ENCODE peak calls at places on chromosome 2, in eight cellular contexts. L is gastrocnemius medialis, P is SJCRH30, Y is neural progenitor cell, T is stomach, F is sigmoid colon, K is GM23338, A is spleen. Q is an unnamed sample.

GRCh38 chr2:149027602-149028250 is 10.8 kb upstream of the LYPD6B start:
- DNase-seq in L (no peak), P (no peak), Y (peak; percentile 28), T (no peak), F (no peak), K (peak; percentile 55), A (no peak), Q (no peak)

GRCh38 chr2:101577173-101577572 is 102.3 kb upstream of the RFX8 start:
- DNase-seq in L (no peak), P (no peak), Y (no peak), T (no peak), F (no peak), K (no peak), A (no peak), Q (no peak)

GRCh38 chr2:112162341-112162740 is 24.2 kb downstream of the FBLN7 start:
- DNase-seq in L (no peak), P (no peak), Y (no peak), T (no peak), F (no peak), K (no peak), A (no peak), Q (no peak)

GRCh38 chr2:5234563-5234962 is 457.6 kb upstream of the SOX11 start:
- DNase-seq in L (no peak), P (no peak), Y (no peak), T (no peak), F (no peak), K (no peak), A (no peak), Q (no peak)

GRCh38 chr2:112818094-112818902 is 18.3 kb downstream of the IL1B start:
- DNase-seq in L (no peak), P (no peak), Y (no peak), T (no peak), F (no peak), K (no peak), A (no peak), Q (no peak)

GRCh38 chr2:120305296-120305695 is 40.6 kb upstream of the INHBB start:
- DNase-seq in L (no peak), P (peak; percentile 45), Y (peak; percentile 40), T (peak; percentile 5), F (no peak), K (peak; percentile 41), A (no peak), Q (no peak)

GRCh38 chr2:100780203-100781008 is 39.5 kb upstream of the NPAS2 start:
- DNase-seq in L (no peak), P (no peak), Y (no peak), T (no peak), F (no peak), K (no peak), A (no peak), Q (no peak)

GRCh38 chr2:207159002-207159401 is 6.7 kb downstream of the KLF7 start:
- DNase-seq in L (no peak), P (no peak), Y (no peak), T (no peak), F (no peak), K (no peak), A (no peak), Q (no peak)

GRCh38 chr2:213991454-213992108 is 419.3 kb upstream of the VWC2L start:
- DNase-seq in L (no peak), P (no peak), Y (no peak), T (no peak), F (no peak), K (no peak), A (no peak), Q (no peak)

GRCh38 chr2:226868331-226868730 is 32.5 kb downstream of the RHBDD1 start:
- DNase-seq in L (no peak), P (no peak), Y (no peak), T (no peak), F (no peak), K (no peak), A (no peak), Q (no peak)

GRCh38 chr2:159030674-159031380 is 62.4 kb downstream of the TANC1 start:
- DNase-seq in L (peak; percentile 8), P (peak; percentile 37), Y (peak; percentile 44), T (peak; percentile 40), F (peak; percentile 68), K (peak; percentile 56), A (no peak), Q (peak; percentile 75)

GRCh38 chr2:169562519-169562918 is 11.1 kb downstream of the FASTKD1 start:
- DNase-seq in L (no peak), P (no peak), Y (no peak), T (no peak), F (no peak), K (no peak), A (no peak), Q (no peak)

DNA sequence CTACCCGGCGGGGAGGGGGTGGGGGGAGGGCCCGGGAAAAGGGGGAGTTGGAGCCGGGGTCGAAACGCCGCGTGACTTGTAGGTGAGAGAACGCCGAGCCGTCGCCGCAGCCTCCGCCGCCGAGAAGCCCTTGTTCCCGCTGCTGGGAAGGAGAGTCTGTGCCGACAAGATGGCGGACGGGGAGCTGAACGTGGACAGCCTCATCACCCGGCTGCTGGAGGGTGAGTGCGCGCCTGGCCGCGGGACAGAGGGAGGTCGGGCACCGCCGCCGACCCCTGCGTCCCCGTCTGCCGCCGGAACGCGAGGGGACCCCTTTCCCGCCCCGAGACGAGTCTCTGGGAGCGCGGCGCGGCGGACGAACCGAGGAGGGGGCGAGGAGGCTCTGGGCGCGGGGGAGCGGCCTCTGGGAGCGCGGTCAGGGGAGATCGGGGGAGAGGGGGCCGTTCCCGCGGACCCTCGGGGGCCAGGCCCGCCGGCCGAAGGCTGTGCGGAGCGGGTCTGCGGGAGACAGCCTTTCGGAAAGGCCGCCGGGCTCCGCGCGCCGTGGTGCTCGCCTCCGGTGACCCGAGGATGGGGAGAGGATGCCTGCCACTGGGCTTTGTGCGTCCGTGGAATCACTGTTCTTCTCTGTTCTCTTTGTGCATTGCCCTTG is 452 bp downstream of the PPP1CB start:
- DNase-seq in L (no peak), P (peak; percentile 59), Y (peak; percentile 89), T (peak; percentile 37), F (peak; percentile 74), K (no peak), A (peak; percentile 95), Q (no peak)
- H3K4me1 ChIP-seq in L (peaks cover 57% of the 10 kb centered on the region), P (peaks cover 17% of the 10 kb centered on the region), Y (peaks cover 33% of the 10 kb centered on the region), T (peaks cover 41% of the 10 kb centered on the region), F (peaks cover 42% of the 10 kb centered on the region), K (peaks cover 19% of the 10 kb centered on the region), A (peaks cover 48% of the 10 kb centered on the region), Q (no peaks in the 10 kb centered on the region)

DNA sequence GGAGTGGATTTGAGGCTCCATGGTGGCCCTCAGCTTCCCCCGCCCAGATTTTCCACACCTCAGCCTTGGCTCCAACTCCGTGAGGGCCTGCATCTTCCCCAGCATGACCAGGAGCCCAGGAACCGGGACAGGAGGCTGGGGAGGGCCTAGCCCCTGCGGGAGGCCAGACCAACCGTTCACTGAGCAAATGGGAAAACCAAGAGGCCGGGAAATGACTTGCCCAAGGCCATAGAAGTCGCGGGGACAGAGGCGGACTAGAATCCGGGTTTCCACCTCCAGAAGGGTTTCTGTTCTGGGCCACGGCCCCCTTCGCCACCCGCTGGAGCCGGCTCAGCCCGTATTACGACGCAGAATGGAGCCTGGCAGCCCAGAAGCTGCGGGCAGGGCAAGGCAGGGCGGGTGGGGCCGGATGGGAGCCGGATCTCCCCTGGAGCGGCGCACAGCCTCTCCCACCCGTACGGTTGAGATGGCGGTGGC is 7.9 kb upstream of the CRYBA2 start:
- DNase-seq in L (no peak), P (no peak), Y (no peak), T (no peak), F (no peak), K (no peak), A (no peak), Q (no peak)
- H3K4me3 ChIP-seq in L (no peak overlapping the region), P (no peak overlapping the region), Y (no peak overlapping the region), T (peak overlapping the region; percentile 47), F (no peak overlapping the region), K (peak overlapping the region; percentile 72), A (peak overlapping the region; percentile 20), Q (no peak overlapping the region)

GRCh38 chr2:181570833-181571661 is 85.9 kb downstream of the CERKL start:
- DNase-seq in L (no peak), P (no peak), Y (no peak), T (no peak), F (no peak), K (no peak), A (no peak), Q (no peak)
- H3K4me1 ChIP-seq in L (no peaks in the 10 kb centered on the region), P (peaks cover 10% of the 10 kb centered on the region), Y (no peaks in the 10 kb centered on the region), T (no peaks in the 10 kb centered on the region), F (no peaks in the 10 kb centered on the region), K (peaks cover 5% of the 10 kb centered on the region), A (no peaks in the 10 kb centered on the region), Q (no peaks in the 10 kb centered on the region)

GRCh38 chr2:60886962-60887361 is 5.6 kb downstream of the REL start:
- DNase-seq in L (no peak), P (no peak), Y (no peak), T (no peak), F (no peak), K (no peak), A (no peak), Q (no peak)

GRCh38 chr2:60882971-60883753 is 1.8 kb downstream of the REL start:
- DNase-seq in L (no peak), P (peak; percentile 47), Y (peak; percentile 18), T (no peak), F (no peak), K (peak; percentile 17), A (no peak), Q (no peak)

GRCh38 chr2:60884795-60885194 is 3.4 kb downstream of the REL start:
- DNase-seq in L (no peak), P (no peak), Y (no peak), T (no peak), F (no peak), K (no peak), A (no peak), Q (no peak)

GRCh38 chr2:60883896-60884295 is 2.5 kb downstream of the REL start:
- DNase-seq in L (no peak), P (no peak), Y (no peak), T (no peak), F (no peak), K (no peak), A (no peak), Q (no peak)

GRCh38 chr2:60885683-60886082 is 4.3 kb downstream of the REL start:
- DNase-seq in L (no peak), P (no peak), Y (no peak), T (no peak), F (no peak), K (no peak), A (no peak), Q (no peak)
- H3K4me3 ChIP-seq in L (peak overlapping the region; percentile 3), P (no peak overlapping the region), Y (no peak overlapping the region), T (no peak overlapping the region), F (no peak overlapping the region), K (no peak overlapping the region), A (no peak overlapping the region), Q (no peak overlapping the region)

DNA sequence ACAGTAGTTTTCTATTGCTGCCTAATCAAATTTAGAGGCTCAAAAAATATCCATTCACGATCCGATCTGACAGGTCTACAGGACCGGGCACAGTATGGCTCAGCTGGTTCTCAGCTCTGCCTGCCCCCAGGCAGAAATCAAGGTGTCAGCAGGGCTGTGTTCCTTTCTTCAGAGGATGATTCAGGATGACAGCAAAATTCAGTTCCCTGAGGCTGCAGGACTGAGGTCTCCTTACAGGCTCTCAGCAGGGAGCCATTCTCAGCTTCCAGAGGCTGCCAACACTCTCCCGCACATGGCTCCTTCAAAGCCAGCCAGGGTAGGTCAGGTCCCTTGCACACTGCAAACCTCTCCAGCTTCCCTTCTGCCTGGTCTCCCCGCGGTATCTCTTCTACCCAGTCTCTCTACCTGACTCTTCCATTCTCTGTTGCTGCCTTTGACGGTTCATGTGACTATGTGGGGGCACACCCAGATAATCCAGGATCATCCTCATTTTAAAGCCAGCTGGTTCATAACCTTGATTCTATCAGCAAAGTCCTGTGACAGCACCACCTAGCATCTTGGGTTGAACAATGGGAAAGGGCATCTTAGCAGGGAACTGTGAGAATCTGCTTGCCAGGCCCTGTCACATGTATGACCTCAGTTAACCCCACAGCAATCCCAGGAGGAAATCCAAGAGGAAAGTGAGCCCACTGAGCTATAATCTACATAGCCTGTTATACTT is 50.4 kb downstream of the UXS1 start:
- DNase-seq in L (no peak), P (no peak), Y (no peak), T (no peak), F (no peak), K (peak; percentile 57), A (no peak), Q (no peak)
- H3K4me1 ChIP-seq in L (peaks cover 20% of the 10 kb centered on the region), P (peaks cover 2% of the 10 kb centered on the region), Y (peaks cover 3% of the 10 kb centered on the region), T (peaks cover 4% of the 10 kb centered on the region), F (peaks cover 17% of the 10 kb centered on the region), K (peaks cover 21% of the 10 kb centered on the region), A (no peaks in the 10 kb centered on the region), Q (no peaks in the 10 kb centered on the region)